ENCODE peak calls at places on chromosomes 11 and 22, in four cellular contexts. J is adrenal gland, S is stomach, D is Peyer's patch. U is an unnamed sample. For H3K4me1, the result is how much of the 10 kb centered on the place peaks cover.

GRCh38 chr11:102047305-102047924 is at the start of gene CFAP300:
- DNase-seq in S (peak), J (peak), D (peak), U (peak)

GRCh38 chr11:33668468-33668825 is 32.2 kb downstream of the C11orf91 start:
- DNase-seq in J (no peak), D (no peak), S (no peak), U (no peak)

GRCh38 chr11:70842256-70842655 is 410.1 kb downstream of the SHANK2 start:
- DNase-seq in D (no peak), J (no peak), S (no peak), U (no peak)

GRCh38 chr22:49963647-49964026 is 3.1 kb downstream of the PIM3 start:
- DNase-seq in S (peak), J (peak), D (peak), U (no peak)

GRCh38 chr11:100830978-100831732 is 144.1 kb downstream of the ARHGAP42 start:
- DNase-seq in D (no peak), S (no peak), J (no peak), U (no peak)

GRCh38 chr11:16817321-16817720 is 78.9 kb downstream of the C11orf58 start:
- DNase-seq in S (no peak), J (no peak), D (no peak), U (no peak)

GRCh38 chr11:134223836-134224709 is at the start of the genes NCAPD3 and VPS26B:
- DNase-seq in S (peak), J (peak), D (peak), U (peak)

GRCh38 chr11:9460322-9461067 is at the start of gene ZNF143:
- DNase-seq in J (peak), S (peak), D (peak), U (peak)

GRCh38 chr11:116406042-116406441 is 366.7 kb downstream of the BUD13 start:
- DNase-seq in S (no peak), J (no peak), D (no peak), U (no peak)

GRCh38 chr22:43275545-43275981 is 67.6 kb downstream of the SCUBE1 start:
- DNase-seq in D (no peak), S (no peak), J (no peak), U (no peak)

GRCh38 chr22:39308614-39309363 is 10.6 kb downstream of the RPL3 start:
- DNase-seq in J (peak), S (peak), D (peak), U (no peak)

GRCh38 chr11:133946541-133947297 is 10.0 kb downstream of the IGSF9B start:
- DNase-seq in D (no peak), J (no peak), S (no peak), U (no peak)

DNA sequence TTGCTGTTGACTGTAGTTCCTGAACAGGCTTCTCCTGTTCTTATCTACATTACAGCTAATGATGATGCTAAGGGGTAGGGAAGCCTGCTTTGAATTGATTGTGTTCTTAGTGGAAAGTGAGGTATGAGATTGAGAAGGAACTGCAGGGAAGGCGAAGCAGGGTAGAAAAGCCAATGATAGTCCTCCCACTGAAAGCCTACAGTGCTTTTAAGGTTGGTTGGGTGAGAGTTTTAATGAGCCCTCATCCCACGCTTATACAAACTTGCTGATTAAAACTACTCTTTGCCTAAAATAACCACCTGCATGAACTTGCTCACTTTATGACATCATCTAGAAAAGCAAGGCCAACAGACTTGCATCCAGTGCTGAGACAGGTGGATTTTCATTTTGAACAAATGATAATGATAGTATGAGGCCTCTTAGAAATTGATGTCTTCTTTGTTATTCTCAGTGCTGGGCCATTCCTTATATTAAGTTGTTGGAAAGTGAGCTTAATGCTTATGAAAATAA is 632.4 kb upstream of the ANO5 start:
- DNase-seq in J (no peak), D (no peak), S (no peak), U (no peak)
- H3K4me1 ChIP-seq in J (under half), D (under half), S (under half), U (under half)

GRCh38 chr11:65777241-65777640 is 3.5 kb downstream of the AP5B1 start:
- DNase-seq in D (peak), S (peak), J (peak), U (no peak)

GRCh38 chr11:65776710-65777141 is 4.0 kb downstream of the AP5B1 start:
- DNase-seq in S (peak), D (peak), J (peak), U (peak)

GRCh38 chr11:65774525-65775306 is 6.1 kb downstream of the AP5B1 start:
- DNase-seq in D (peak), J (peak), S (peak), U (peak)

GRCh38 chr11:65777821-65778361 is 2.9 kb downstream of the AP5B1 start:
- DNase-seq in S (peak), J (peak), D (peak), U (peak)

DNA sequence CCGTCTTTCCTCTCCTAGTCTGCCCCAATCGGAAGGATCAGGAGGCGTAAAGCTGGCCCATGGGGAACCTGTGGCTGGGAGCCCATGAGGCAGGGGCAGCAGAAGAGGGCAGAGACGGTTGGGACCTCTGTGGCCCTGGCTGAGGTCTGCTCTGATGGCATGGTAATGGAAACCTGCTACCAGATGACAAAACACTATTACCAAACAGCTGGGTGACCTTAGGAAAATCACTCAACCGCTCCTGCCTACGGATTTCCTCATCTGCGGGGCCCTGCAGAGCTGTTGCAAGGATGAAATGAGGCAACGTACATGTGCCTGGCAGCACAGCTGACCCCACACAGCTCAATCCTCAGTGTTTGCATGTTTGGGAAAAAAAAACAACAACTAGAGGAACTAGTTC is 4.6 kb downstream of the AP5B1 start:
- DNase-seq in J (peak), S (peak), D (peak), U (peak)
- H3K27ac ChIP-seq in J (no peak), S (no peak), D (peak), U (peak)

DNA sequence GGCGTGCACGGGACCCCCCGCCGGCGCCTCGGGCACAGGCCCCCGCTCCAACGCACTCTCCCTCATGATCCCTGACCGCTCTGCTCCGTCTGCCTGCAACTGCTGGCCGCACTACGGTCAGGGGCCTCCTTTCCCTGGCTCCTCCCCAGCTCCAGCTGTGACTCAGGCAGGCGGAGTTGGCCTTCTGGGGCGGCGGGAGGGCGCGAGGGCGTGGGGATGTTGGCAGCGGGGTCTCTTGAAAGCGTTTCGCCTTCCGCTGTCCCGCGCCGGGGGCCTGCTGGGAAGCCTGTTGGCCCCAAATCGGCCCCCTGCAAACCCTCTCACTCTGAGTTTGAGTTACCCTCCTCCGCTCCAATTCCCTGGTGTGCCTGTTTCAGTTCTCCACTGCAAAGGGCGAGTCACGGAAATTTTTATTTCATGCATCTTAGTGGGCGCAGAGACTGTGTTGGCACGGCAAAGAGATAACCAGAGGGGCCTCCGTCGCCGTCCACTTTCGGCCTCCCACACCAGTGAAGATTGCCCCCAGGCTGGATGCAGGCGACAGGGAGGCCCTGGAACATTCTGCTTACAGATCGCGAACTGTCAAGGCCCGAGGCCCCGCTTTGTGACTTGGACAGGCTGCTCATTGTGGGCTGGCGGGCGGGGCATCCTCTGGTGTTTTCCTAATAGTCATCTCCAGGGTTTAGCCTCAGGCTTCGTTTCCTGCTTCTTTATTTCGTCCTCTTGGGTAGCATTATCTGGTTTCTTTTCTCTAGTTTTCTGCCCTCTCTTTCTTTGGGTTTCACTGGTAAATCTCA is at the start of gene CAVIN3:
- DNase-seq in D (peak), J (peak), S (peak), U (peak)
- TF ChIP-seq POLR2A in D (no peak), J (peak), S (no peak), U (peak)

DNA sequence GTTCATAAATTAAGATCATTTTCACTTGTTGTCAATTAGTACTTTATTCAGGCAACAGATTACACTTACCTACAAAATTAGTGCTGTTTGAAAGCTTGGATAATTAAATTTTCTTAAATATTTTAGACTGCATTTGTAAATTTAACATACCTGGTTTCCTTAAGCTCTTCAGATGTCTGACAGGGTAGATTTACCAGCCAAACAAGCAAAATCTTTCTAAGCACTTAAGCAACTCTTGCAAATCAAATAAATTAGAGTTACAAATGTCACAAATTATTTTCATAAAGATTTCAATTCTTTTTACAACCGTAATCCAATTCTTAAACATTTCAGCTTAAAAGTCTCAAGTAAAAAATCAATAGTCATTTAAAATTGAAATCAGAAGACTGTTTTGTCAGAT is 129.8 kb downstream of the DBX1 start:
- DNase-seq in D (no peak), J (no peak), S (no peak), U (no peak)
- H3K4me1 ChIP-seq in D (under half), J (under half), S (under half), U (under half)

U was measured in esophagus muscularis mucosa.